ENCODE peak calls at places on chromosomes 3 and 15, in seven cellular contexts. X is activated CD4-positive, alpha-beta T cell treated with anti-CD3 and anti-CD28 coated beads for 4 hours; H is NCI-H748 treated with DMSO at 0.1 percent for 48 hours; U is KG1; Z is endothelial cell; J is NCI-H510A; P is activated CD4-positive, CD25-positive, alpha-beta regulatory T cell. N is an unnamed sample.

GRCh38 chr3:11919390-11919789 is 72.7 kb upstream of the TAMM41 start:
- DNase-seq in X (no peak), H (no peak), U (no peak), Z (no peak), J (no peak), P (no peak), N (no peak)

GRCh38 chr3:121482651-121483050 is 63.1 kb downstream of the POLQ start:
- DNase-seq in X (no peak), H (no peak), U (no peak), Z (no peak), J (no peak), P (no peak), N (no peak)

GRCh38 chr15:33154366-33155166 is 39.9 kb downstream of the FMN1 start:
- DNase-seq in X (no peak), H (no peak), U (no peak), Z (no peak), J (no peak), P (no peak), N (no peak)

GRCh38 chr15:80242802-80243201 is 9.2 kb downstream of the CTXND1 start:
- DNase-seq in X (no peak), H (no peak), U (no peak), Z (no peak), J (no peak), P (no peak), N (no peak)

GRCh38 chr3:49674491-49674983 is 386 bp downstream of the APEH start:
- DNase-seq in X (peak), H (no peak), U (no peak), Z (no peak), J (no peak), P (no peak), N (peak)

GRCh38 chr15:42012937-42013482 is 7.8 kb downstream of the PLA2G4E start:
- DNase-seq in X (no peak), H (no peak), U (no peak), Z (no peak), J (no peak), P (no peak), N (no peak)

GRCh38 chr3:158264894-158265293 is 155.0 kb downstream of the RSRC1 start:
- DNase-seq in X (no peak), H (no peak), U (no peak), Z (no peak), J (no peak), P (no peak), N (no peak)

GRCh38 chr3:59580499-59580898 is 530.7 kb upstream of the CFAP20DC start:
- DNase-seq in X (no peak), H (no peak), U (no peak), Z (no peak), J (no peak), P (no peak), N (no peak)

GRCh38 chr3:186414735-186415419 is 52.8 kb upstream of the DGKG start:
- DNase-seq in X (no peak), H (no peak), U (no peak), Z (no peak), J (no peak), P (no peak), N (no peak)